ENCODE peak calls at places on chromosomes 13 and 19, in eight cellular contexts. W is A549, R is nephron progenitor cell, Y is transverse colon, F is anterior cingulate cortex, V is renal cortical epithelial cell, B is kidney epithelial cell, Q is thyroid gland. O is an unnamed sample.

GRCh38 chr19:5967994-5968430 is 9.9 kb downstream of the RANBP3 start:
- DNase-seq in F (peak; percentile 24), B (peak; percentile 63), Y (peak; percentile 69), R (peak; percentile 74), Q (peak; percentile 77), V (peak; percentile 87), W (peak; percentile 68), O (peak; percentile 50)

GRCh38 chr19:56712609-56713008 is 41.1 kb upstream of the ZNF835 start:
- DNase-seq in Y (no peak), W (no peak), R (no peak), Q (no peak), B (no peak), V (no peak), F (peak; percentile 72), O (no peak)

GRCh38 chr19:13149628-13150186 is 468 bp downstream of the STX10 start:
- DNase-seq in B (no peak), F (no peak), V (no peak), Y (peak; percentile 68), R (peak; percentile 63), Q (peak; percentile 63), W (peak; percentile 52), O (peak; percentile 77)

GRCh38 chr19:20307127-20307526 is 140.1 kb downstream of the ZNF486 start:
- DNase-seq in V (no peak), R (no peak), Q (no peak), W (no peak), Y (no peak), B (no peak), F (no peak), O (no peak)

GRCh38 chr19:14449321-14449720 is 16.2 kb downstream of the PKN1 start:
- DNase-seq in B (no peak), R (no peak), V (peak; percentile 46), Q (no peak), W (no peak), F (no peak), Y (no peak), O (no peak)

GRCh38 chr19:18603255-18603957 is 3.2 kb downstream of the CRLF1 start:
- DNase-seq in B (no peak), Q (no peak), R (peak; percentile 52), F (no peak), V (no peak), W (peak; percentile 38), Y (no peak), O (peak; percentile 55)

GRCh38 chr13:30293995-30294394 is 13.4 kb downstream of the KATNAL1 start:
- DNase-seq in Q (no peak), R (no peak), Y (no peak), F (no peak), W (no peak), V (no peak), B (no peak), O (no peak)

GRCh38 chr19:861756-862528 is 2.5 kb downstream of the CFD start:
- DNase-seq in Q (no peak), V (no peak), Y (peak; percentile 66), F (no peak), W (peak; percentile 78), B (no peak), R (peak; percentile 84), O (peak; percentile 49)

GRCh38 chr19:30498707-30499106 is 126.5 kb downstream of the ZNF536 start:
- DNase-seq in V (no peak), Q (peak; percentile 20), W (no peak), R (peak; percentile 32), B (no peak), Y (no peak), F (no peak), O (no peak)

GRCh38 chr19:16386619-16387240 is 62.1 kb downstream of the KLF2 start:
- DNase-seq in R (peak; percentile 46), V (peak; percentile 53), Y (no peak), F (peak; percentile 24), W (peak; percentile 62), B (peak; percentile 14), Q (peak; percentile 51), O (peak; percentile 75)

GRCh38 chr19:55693336-55693974 is 18.4 kb downstream of the EPN1 start:
- DNase-seq in R (no peak), F (no peak), B (no peak), Q (no peak), Y (no peak), V (no peak), W (no peak), O (no peak)

O was measured in SJCRH30.